ENCODE peak calls at places on chromosome 1, in eight cellular contexts. One of them, this sample, is unnamed.

GRCh38 chr1:201119206-201119814 is 7.1 kb upstream of the CACNA1S start:
- DNase-seq in T1000: no peak
- DNase-seq in OCI-LY7: peak
- DNase-seq in lung: peak
- DNase-seq in T-helper 9 cell: peak
- DNase-seq in islet precursor cell: peak
- DNase-seq in kidney epithelial cell: no peak
- DNase-seq in ACHN: peak
- DNase-seq in this sample: no peak

GRCh38 chr1:89352421-89352820 is 11.4 kb upstream of the GBP6 start:
- DNase-seq in islet precursor cell: no peak
- DNase-seq in T1000: no peak
- DNase-seq in kidney epithelial cell: no peak
- DNase-seq in T-helper 9 cell: no peak
- DNase-seq in OCI-LY7: no peak
- DNase-seq in ACHN: no peak
- DNase-seq in lung: no peak
- DNase-seq in this sample: no peak

GRCh38 chr1:155255243-155256100 is at the start of gene ENTREP3:
- DNase-seq in OCI-LY7: peak
- DNase-seq in T-helper 9 cell: peak
- DNase-seq in islet precursor cell: peak
- DNase-seq in kidney epithelial cell: peak
- DNase-seq in ACHN: peak
- DNase-seq in lung: peak
- DNase-seq in T1000: peak
- DNase-seq in this sample: peak

GRCh38 chr1:45971922-45972321 is 160.5 kb downstream of the PIK3R3 start:
- DNase-seq in OCI-LY7: no peak
- DNase-seq in ACHN: no peak
- DNase-seq in T-helper 9 cell: no peak
- DNase-seq in lung: no peak
- DNase-seq in islet precursor cell: no peak
- DNase-seq in kidney epithelial cell: no peak
- DNase-seq in T1000: no peak
- DNase-seq in this sample: no peak

GRCh38 chr1:118504231-118504644 is 319.2 kb upstream of the SPAG17 start:
- DNase-seq in T-helper 9 cell: no peak
- DNase-seq in T1000: no peak
- DNase-seq in ACHN: no peak
- DNase-seq in lung: no peak
- DNase-seq in OCI-LY7: no peak
- DNase-seq in kidney epithelial cell: no peak
- DNase-seq in islet precursor cell: no peak
- DNase-seq in this sample: no peak

GRCh38 chr1:112937070-112937469 is 18.9 kb downstream of the SLC16A1 start:
- DNase-seq in T1000: no peak
- DNase-seq in OCI-LY7: no peak
- DNase-seq in ACHN: no peak
- DNase-seq in islet precursor cell: no peak
- DNase-seq in lung: no peak
- DNase-seq in T-helper 9 cell: no peak
- DNase-seq in kidney epithelial cell: no peak
- DNase-seq in this sample: no peak

GRCh38 chr1:43554444-43554992 is 23.8 kb downstream of the PTPRF start:
- DNase-seq in T-helper 9 cell: no peak
- DNase-seq in lung: no peak
- DNase-seq in kidney epithelial cell: no peak
- DNase-seq in OCI-LY7: peak
- DNase-seq in islet precursor cell: peak
- DNase-seq in T1000: no peak
- DNase-seq in ACHN: peak
- DNase-seq in this sample: no peak

GRCh38 chr1:235624751-235625192 is 24.8 kb downstream of the GNG4 start:
- DNase-seq in T1000: no peak
- DNase-seq in kidney epithelial cell: peak
- DNase-seq in ACHN: peak
- DNase-seq in islet precursor cell: peak
- DNase-seq in lung: no peak
- DNase-seq in OCI-LY7: no peak
- DNase-seq in T-helper 9 cell: no peak
- DNase-seq in this sample: no peak

GRCh38 chr1:234433563-234434285 is 45.3 kb downstream of the TARBP1 start:
- DNase-seq in T-helper 9 cell: no peak
- DNase-seq in lung: no peak
- DNase-seq in OCI-LY7: no peak
- DNase-seq in islet precursor cell: no peak
- DNase-seq in T1000: no peak
- DNase-seq in kidney epithelial cell: peak
- DNase-seq in ACHN: no peak
- DNase-seq in this sample: no peak

GRCh38 chr1:67733741-67734690 is 49.0 kb downstream of the GADD45A start:
- DNase-seq in ACHN: no peak
- DNase-seq in T1000: no peak
- DNase-seq in OCI-LY7: peak
- DNase-seq in lung: no peak
- DNase-seq in T-helper 9 cell: no peak
- DNase-seq in islet precursor cell: no peak
- DNase-seq in kidney epithelial cell: no peak
- DNase-seq in this sample: no peak

GRCh38 chr1:80542231-80542630 is 1258.5 kb upstream of the ADGRL2 start:
- DNase-seq in kidney epithelial cell: no peak
- DNase-seq in lung: no peak
- DNase-seq in T-helper 9 cell: no peak
- DNase-seq in OCI-LY7: no peak
- DNase-seq in islet precursor cell: no peak
- DNase-seq in T1000: no peak
- DNase-seq in ACHN: no peak
- DNase-seq in this sample: no peak

GRCh38 chr1:211808475-211808874 is 22.1 kb downstream of the LPGAT1 start:
- DNase-seq in ACHN: no peak
- DNase-seq in T1000: no peak
- DNase-seq in lung: no peak
- DNase-seq in T-helper 9 cell: no peak
- DNase-seq in OCI-LY7: no peak
- DNase-seq in islet precursor cell: no peak
- DNase-seq in kidney epithelial cell: no peak
- DNase-seq in this sample: no peak

GRCh38 chr1:69994261-69994660 is 211.1 kb downstream of the LRRC40 start:
- DNase-seq in kidney epithelial cell: no peak
- DNase-seq in lung: no peak
- DNase-seq in islet precursor cell: no peak
- DNase-seq in T1000: no peak
- DNase-seq in OCI-LY7: no peak
- DNase-seq in ACHN: no peak
- DNase-seq in T-helper 9 cell: no peak
- DNase-seq in this sample: no peak

GRCh38 chr1:113041569-113042335 is 31.2 kb upstream of the LRIG2 start:
- DNase-seq in lung: no peak
- DNase-seq in ACHN: no peak
- DNase-seq in kidney epithelial cell: no peak
- DNase-seq in T1000: no peak
- DNase-seq in T-helper 9 cell: no peak
- DNase-seq in islet precursor cell: peak
- DNase-seq in OCI-LY7: no peak
- DNase-seq in this sample: no peak

GRCh38 chr1:34681481-34682451 is 73.1 kb upstream of the GJB5 start:
- DNase-seq in T1000: peak
- DNase-seq in T-helper 9 cell: peak
- DNase-seq in islet precursor cell: peak
- DNase-seq in kidney epithelial cell: no peak
- DNase-seq in ACHN: peak
- DNase-seq in lung: peak
- DNase-seq in OCI-LY7: peak
- DNase-seq in this sample: no peak

GRCh38 chr1:22772054-22772453 is 61.4 kb downstream of the EPHB2 start:
- DNase-seq in OCI-LY7: no peak
- DNase-seq in kidney epithelial cell: no peak
- DNase-seq in ACHN: no peak
- DNase-seq in T-helper 9 cell: no peak
- DNase-seq in T1000: no peak
- DNase-seq in lung: no peak
- DNase-seq in islet precursor cell: no peak
- DNase-seq in this sample: peak

GRCh38 chr1:8078176-8078671 is 52.1 kb upstream of the ERRFI1 start:
- DNase-seq in ACHN: peak
- DNase-seq in islet precursor cell: peak
- DNase-seq in T1000: no peak
- DNase-seq in lung: no peak
- DNase-seq in kidney epithelial cell: peak
- DNase-seq in OCI-LY7: no peak
- DNase-seq in T-helper 9 cell: no peak
- DNase-seq in this sample: no peak

GRCh38 chr1:153683853-153684252 is 5.4 kb downstream of the NPR1 start:
- DNase-seq in OCI-LY7: no peak
- DNase-seq in lung: no peak
- DNase-seq in islet precursor cell: no peak
- DNase-seq in T1000: no peak
- DNase-seq in kidney epithelial cell: no peak
- DNase-seq in ACHN: no peak
- DNase-seq in T-helper 9 cell: no peak
- DNase-seq in this sample: no peak

GRCh38 chr1:179167418-179167777 is 62.1 kb downstream of the ABL2 start:
- DNase-seq in T-helper 9 cell: no peak
- DNase-seq in lung: no peak
- DNase-seq in kidney epithelial cell: no peak
- DNase-seq in OCI-LY7: no peak
- DNase-seq in islet precursor cell: no peak
- DNase-seq in ACHN: no peak
- DNase-seq in T1000: no peak
- DNase-seq in this sample: no peak